ENCODE peak calls at places on chromosomes 4 and X, in four cellular contexts. O is tibial nerve, K is dorsolateral prefrontal cortex, S is WTC11. Z is an unnamed sample.

GRCh38 chrX:103215768-103216085 is 819 bp downstream of the BEX4 start:
- DNase-seq in O (no peak), K (no peak), S (no peak), Z (no peak)

GRCh38 chr4:83369825-83370639 is 35.4 kb upstream of the HPSE start:
- DNase-seq in S (no peak), O (no peak), K (no peak), Z (no peak)

GRCh38 chrX:120653000-120653399 is 23.1 kb upstream of the C1GALT1C1 start:
- DNase-seq in S (no peak), K (no peak), O (no peak), Z (no peak)

GRCh38 chr4:138112389-138112788 is 129.8 kb downstream of the SLC7A11 start:
- DNase-seq in S (no peak), K (no peak), O (no peak), Z (no peak)

GRCh38 chrX:134388161-134389109 is 71.5 kb upstream of the HPRT1 start:
- DNase-seq in K (no peak), S (no peak), O (no peak), Z (peak)

GRCh38 chr4:59571805-59572430 is 1628.2 kb upstream of the ADGRL3 start:
- DNase-seq in S (no peak), K (no peak), O (no peak), Z (no peak)

GRCh38 chr4:82560853-82561744 is 689 bp downstream of the TMEM150C start:
- DNase-seq in O (no peak), K (no peak), S (peak), Z (no peak)

GRCh38 chrX:151161690-151162089 is 14.7 kb upstream of the GPR50 start:
- DNase-seq in O (no peak), K (no peak), S (no peak), Z (no peak)

GRCh38 chr4:176902710-176903323 is 110.1 kb upstream of the VEGFC start:
- DNase-seq in S (no peak), O (no peak), K (no peak), Z (no peak)

GRCh38 chr4:58214376-58214775 is 1104.2 kb upstream of the IGFBP7 start:
- DNase-seq in S (peak), O (no peak), K (no peak), Z (no peak)

GRCh38 chrX:40663880-40664630 is 16.7 kb upstream of the CXorf38 start:
- DNase-seq in O (no peak), S (peak), K (no peak), Z (no peak)

GRCh38 chr4:8050555-8051206 is 107.9 kb downstream of the ABLIM2 start:
- DNase-seq in O (peak), K (peak), S (peak), Z (no peak)

GRCh38 chr4:183499797-183500196 is 5.1 kb upstream of the ING2 start:
- DNase-seq in O (no peak), K (no peak), S (no peak), Z (no peak)

GRCh38 chr4:183493246-183493645 is 11.6 kb upstream of the ING2 start:
- DNase-seq in O (no peak), S (no peak), K (no peak), Z (no peak)

GRCh38 chr4:183499389-183499788 is 5.5 kb upstream of the ING2 start:
- DNase-seq in O (no peak), K (no peak), S (no peak), Z (no peak)

GRCh38 chr4:183492791-183493221 is 12.1 kb upstream of the ING2 start:
- DNase-seq in O (no peak), K (no peak), S (no peak), Z (no peak)

GRCh38 chr4:183495182-183495581 is 9.7 kb upstream of the ING2 start:
- DNase-seq in K (no peak), S (no peak), O (no peak), Z (no peak)
- TF ChIP-seq CTCF in K (no peak), S (no peak), O (no peak), Z (no peak)

GRCh38 chr4:104815593-104816156 is 321.0 kb upstream of the CXXC4 start:
- DNase-seq in S (no peak), K (no peak), O (no peak), Z (no peak)

GRCh38 chr4:104811727-104812126 is 317.0 kb upstream of the CXXC4 start:
- DNase-seq in O (no peak), K (no peak), S (peak), Z (no peak)
- TF ChIP-seq CTCF in O (no peak), K (no peak), S (no peak), Z (peak)

GRCh38 chr4:23365086-23365485 is 524.8 kb downstream of the PPARGC1A start:
- DNase-seq in K (no peak), S (no peak), O (no peak), Z (no peak)
- TF ChIP-seq CTCF in K (no peak), S (no peak), O (no peak), Z (no peak)

GRCh38 chr4:150722908-150723362 is 141.0 kb downstream of the MAB21L2 start:
- DNase-seq in S (no peak), K (no peak), O (peak), Z (peak)

GRCh38 chr4:150725957-150726523 is 144.1 kb downstream of the MAB21L2 start:
- DNase-seq in K (no peak), O (no peak), S (no peak), Z (no peak)

GRCh38 chr4:150723727-150724411 is 141.9 kb downstream of the MAB21L2 start:
- DNase-seq in O (no peak), S (no peak), K (no peak), Z (no peak)

GRCh38 chr4:150717952-150718351 is 136.0 kb downstream of the MAB21L2 start:
- DNase-seq in S (no peak), O (no peak), K (no peak), Z (no peak)

GRCh38 chr4:150720973-150721518 is 139.1 kb downstream of the MAB21L2 start:
- DNase-seq in O (no peak), K (no peak), S (no peak), Z (no peak)
- TF ChIP-seq CTCF in O (no peak), K (no peak), S (no peak), Z (no peak)

GRCh38 chr4:19791422-19792113 is 460.1 kb upstream of the SLIT2 start:
- DNase-seq in S (no peak), O (no peak), K (no peak), Z (no peak)
- TF ChIP-seq CTCF in S (no peak), O (no peak), K (no peak), Z (peak)

Z was measured in epithelial cell of proximal tubule.